ENCODE peak calls at places on chromosomes 11 and 22, in four cellular contexts. One of them, this sample, is unnamed.

GRCh38 chr11:110525883-110526282 is 96.1 kb downstream of the FDX1 start:
- DNase-seq in hepatocyte: peak
- DNase-seq in PC-3: peak
- DNase-seq in K562: no peak
- DNase-seq in this sample: no peak

GRCh38 chr11:66371627-66372415 is at the start of gene SLC29A2:
- DNase-seq in K562: peak
- DNase-seq in hepatocyte: peak
- DNase-seq in PC-3: peak
- DNase-seq in this sample: peak

GRCh38 chr11:133711545-133711944 is 133.8 kb downstream of the SPATA19 start:
- DNase-seq in K562: no peak
- DNase-seq in hepatocyte: no peak
- DNase-seq in PC-3: no peak
- DNase-seq in this sample: no peak

GRCh38 chr11:18792066-18792591 is 531 bp upstream of the PTPN5 start:
- DNase-seq in K562: no peak
- DNase-seq in hepatocyte: no peak
- DNase-seq in PC-3: no peak
- DNase-seq in this sample: no peak

GRCh38 chr11:127238321-127238720 is 237.8 kb upstream of the KIRREL3 start:
- DNase-seq in PC-3: no peak
- DNase-seq in K562: no peak
- DNase-seq in hepatocyte: no peak
- DNase-seq in this sample: no peak

GRCh38 chr11:35276396-35276795 is 137.4 kb downstream of the CD44 start:
- DNase-seq in hepatocyte: no peak
- DNase-seq in PC-3: peak
- DNase-seq in K562: no peak
- DNase-seq in this sample: no peak

GRCh38 chr22:49983148-49984042 is 22.8 kb downstream of the PIM3 start:
- DNase-seq in hepatocyte: peak
- DNase-seq in PC-3: no peak
- DNase-seq in K562: no peak
- DNase-seq in this sample: no peak

GRCh38 chr11:16912607-16913006 is 101.6 kb downstream of the PLEKHA7 start:
- DNase-seq in K562: no peak
- DNase-seq in PC-3: peak
- DNase-seq in hepatocyte: no peak
- DNase-seq in this sample: no peak

GRCh38 chr11:118311518-118311917 is 7.0 kb downstream of the CD3E start:
- DNase-seq in K562: peak
- DNase-seq in hepatocyte: no peak
- DNase-seq in PC-3: no peak
- DNase-seq in this sample: no peak

GRCh38 chr11:65857500-65858353 is at the start of gene CFL1:
- DNase-seq in K562: peak
- DNase-seq in PC-3: peak
- DNase-seq in hepatocyte: peak
- DNase-seq in this sample: peak

GRCh38 chr11:63764712-63765631 is 3.6 kb downstream of the ZFTA start:
- DNase-seq in PC-3: no peak
- DNase-seq in K562: no peak
- DNase-seq in hepatocyte: peak
- DNase-seq in this sample: no peak

GRCh38 chr11:86257446-86257845 is 12.9 kb downstream of the EED start:
- DNase-seq in hepatocyte: no peak
- DNase-seq in K562: no peak
- DNase-seq in PC-3: no peak
- DNase-seq in this sample: no peak

GRCh38 chr11:18615628-18616392 is 16.2 kb downstream of the MISFA start:
- DNase-seq in hepatocyte: no peak
- DNase-seq in PC-3: no peak
- DNase-seq in K562: peak
- DNase-seq in this sample: no peak

GRCh38 chr11:5591613-5592012 is 4.8 kb upstream of the TRIM6 start:
- DNase-seq in PC-3: no peak
- DNase-seq in K562: peak
- DNase-seq in hepatocyte: no peak
- DNase-seq in this sample: no peak

GRCh38 chr11:128881221-128881620 is 9.9 kb upstream of the KCNJ5 start:
- DNase-seq in PC-3: no peak
- DNase-seq in hepatocyte: no peak
- DNase-seq in K562: no peak
- DNase-seq in this sample: no peak

GRCh38 chr11:11263238-11264030 is 89.6 kb downstream of the CSNK2A3 start:
- DNase-seq in PC-3: peak
- DNase-seq in hepatocyte: no peak
- DNase-seq in K562: no peak
- DNase-seq in this sample: no peak

GRCh38 chr22:47618180-47618579 is 855.7 kb downstream of the TBC1D22A start:
- DNase-seq in K562: no peak
- DNase-seq in PC-3: no peak
- DNase-seq in hepatocyte: no peak
- DNase-seq in this sample: no peak

GRCh38 chr11:80822248-80822647 is 1381.4 kb upstream of the TENM4 start:
- DNase-seq in K562: no peak
- DNase-seq in hepatocyte: no peak
- DNase-seq in PC-3: no peak
- DNase-seq in this sample: no peak

GRCh38 chr11:19777342-19778102 is 64.9 kb downstream of the NAV2 start:
- DNase-seq in K562: peak
- DNase-seq in PC-3: peak
- DNase-seq in hepatocyte: peak
- DNase-seq in this sample: no peak

GRCh38 chr11:127037001-127037400 is 36.4 kb upstream of the KIRREL3 start:
- DNase-seq in hepatocyte: no peak
- DNase-seq in PC-3: no peak
- DNase-seq in K562: no peak
- DNase-seq in this sample: no peak

GRCh38 chr22:43169310-43170130 is 17.4 kb downstream of the TTLL12 start:
- DNase-seq in hepatocyte: no peak
- DNase-seq in PC-3: no peak
- DNase-seq in K562: no peak
- DNase-seq in this sample: no peak

GRCh38 chr11:44313701-44314489 is 4.0 kb upstream of the ALX4 start:
- DNase-seq in K562: no peak
- DNase-seq in hepatocyte: no peak
- DNase-seq in PC-3: no peak
- DNase-seq in this sample: no peak

GRCh38 chr22:27842236-27842993 is 40.9 kb upstream of the MN1 start:
- DNase-seq in PC-3: no peak
- DNase-seq in hepatocyte: no peak
- DNase-seq in K562: no peak
- DNase-seq in this sample: no peak

GRCh38 chr22:25054943-25055511 is 102.5 kb downstream of the KIAA1671 start:
- DNase-seq in K562: no peak
- DNase-seq in PC-3: no peak
- DNase-seq in hepatocyte: no peak
- DNase-seq in this sample: no peak

DNA sequence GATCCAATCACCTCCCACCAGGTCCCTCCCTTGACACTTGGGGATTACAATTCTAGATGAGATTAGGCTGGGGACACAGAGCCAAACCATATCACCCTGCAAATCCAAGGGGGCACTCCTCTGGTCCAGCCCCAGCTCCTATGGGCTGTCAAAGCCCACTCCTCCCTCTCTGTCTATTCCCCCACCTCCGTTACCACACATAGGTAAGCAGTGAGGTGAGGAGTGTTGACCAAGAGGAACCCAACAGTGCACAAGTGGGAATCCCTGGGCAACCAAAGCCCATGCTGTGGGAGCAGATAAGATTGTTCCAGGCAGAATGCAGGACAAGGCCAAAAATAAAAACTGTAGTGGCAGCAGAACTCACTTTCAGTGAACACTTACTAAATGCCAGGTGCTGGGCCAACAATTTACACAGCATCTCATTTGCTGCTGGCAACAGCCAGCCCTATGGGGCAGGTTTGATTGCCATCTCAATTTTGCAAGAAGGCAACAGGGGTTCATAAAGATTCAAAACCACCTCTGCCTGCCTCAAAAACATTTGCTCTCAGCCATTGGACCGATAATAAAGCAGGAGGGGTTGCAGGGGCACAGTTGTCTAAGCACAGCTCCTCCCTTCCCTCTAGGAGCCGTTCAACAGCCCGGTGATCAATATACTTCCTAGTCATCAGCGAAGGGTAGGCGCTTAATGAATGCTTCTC is 8.9 kb downstream of the SDF2L1 start:
- DNase-seq in PC-3: no peak
- DNase-seq in K562: peak
- DNase-seq in hepatocyte: peak
- DNase-seq in this sample: peak
- H3K27ac ChIP-seq in PC-3: no peak
- H3K27ac ChIP-seq in K562: peak
- H3K27ac ChIP-seq in hepatocyte: peak
- H3K27ac ChIP-seq in this sample: peak

GRCh38 chr22:40806711-40807110 is 12.4 kb downstream of the SLC25A17 start:
- DNase-seq in PC-3: no peak
- DNase-seq in hepatocyte: no peak
- DNase-seq in K562: no peak
- DNase-seq in this sample: no peak
- H3K4me2 ChIP-seq in PC-3: no peak
- H3K4me2 ChIP-seq in hepatocyte: no peak
- H3K4me2 ChIP-seq in K562: no peak
- H3K4me2 ChIP-seq in this sample: no peak

GRCh38 chr11:72225411-72225951 is 914 bp downstream of the INPPL1 start:
- DNase-seq in hepatocyte: peak
- DNase-seq in PC-3: peak
- DNase-seq in K562: peak
- DNase-seq in this sample: peak
- H3K27ac ChIP-seq in hepatocyte: peak
- H3K27ac ChIP-seq in PC-3: no peak
- H3K27ac ChIP-seq in K562: peak
- H3K27ac ChIP-seq in this sample: peak

GRCh38 chr22:19827341-19828034 is 27.2 kb downstream of the GNB1L start:
- DNase-seq in K562: peak
- DNase-seq in hepatocyte: no peak
- DNase-seq in PC-3: no peak
- DNase-seq in this sample: no peak

GRCh38 chr22:19831016-19831415 is 23.7 kb downstream of the GNB1L start:
- DNase-seq in K562: no peak
- DNase-seq in hepatocyte: no peak
- DNase-seq in PC-3: no peak
- DNase-seq in this sample: no peak

GRCh38 chr22:19828035-19828401 is 26.7 kb downstream of the GNB1L start:
- DNase-seq in hepatocyte: no peak
- DNase-seq in K562: no peak
- DNase-seq in PC-3: no peak
- DNase-seq in this sample: no peak

GRCh38 chr22:19834599-19834998 is 20.1 kb downstream of the GNB1L start:
- DNase-seq in K562: no peak
- DNase-seq in hepatocyte: no peak
- DNase-seq in PC-3: no peak
- DNase-seq in this sample: no peak

GRCh38 chr22:19832476-19833108 is 22.1 kb downstream of the GNB1L start:
- DNase-seq in PC-3: no peak
- DNase-seq in hepatocyte: no peak
- DNase-seq in K562: no peak
- DNase-seq in this sample: peak
- H3K4me2 ChIP-seq in PC-3: no peak
- H3K4me2 ChIP-seq in hepatocyte: no peak
- H3K4me2 ChIP-seq in K562: no peak
- H3K4me2 ChIP-seq in this sample: no peak

DNA sequence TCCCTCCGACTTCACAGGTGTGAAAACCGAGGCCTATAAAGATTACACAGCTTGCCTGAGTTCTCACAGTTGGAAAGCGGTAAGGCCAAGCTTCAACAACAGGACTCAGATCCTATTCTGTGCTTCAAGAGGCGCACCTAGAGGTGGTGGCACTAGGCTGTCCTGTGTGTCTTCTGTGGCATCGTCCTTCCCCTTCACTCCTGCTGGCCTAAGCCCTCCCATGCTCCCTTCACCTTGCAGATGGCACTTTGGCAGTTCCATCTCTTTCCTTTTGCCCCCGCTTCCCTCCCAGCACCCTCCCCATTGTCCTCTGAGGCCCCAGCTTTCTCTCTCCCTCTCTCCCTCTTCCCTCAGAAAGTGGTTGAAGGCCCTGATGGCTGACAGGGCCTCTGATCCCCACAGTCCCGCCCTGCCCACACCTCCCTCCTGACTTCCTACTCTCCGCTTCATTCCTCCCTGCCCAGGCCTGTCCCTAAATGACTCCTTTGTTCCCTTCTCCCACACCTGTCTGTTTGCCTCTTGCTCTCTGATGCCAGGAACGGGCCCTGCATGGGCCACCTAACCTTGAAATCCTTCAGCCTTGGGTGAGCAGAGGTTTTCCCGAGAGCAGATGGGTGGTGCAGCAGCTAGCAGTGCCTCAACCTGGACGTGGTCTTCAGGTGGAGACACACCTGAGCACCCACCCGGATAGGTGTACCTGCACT is 5.8 kb downstream of the TRIM29 start:
- DNase-seq in hepatocyte: no peak
- DNase-seq in PC-3: no peak
- DNase-seq in K562: no peak
- DNase-seq in this sample: no peak
- H3K27ac ChIP-seq in hepatocyte: no peak
- H3K27ac ChIP-seq in PC-3: no peak
- H3K27ac ChIP-seq in K562: no peak
- H3K27ac ChIP-seq in this sample: no peak

GRCh38 chr22:23359583-23360123 is 179.3 kb downstream of the BCR start:
- DNase-seq in hepatocyte: no peak
- DNase-seq in PC-3: no peak
- DNase-seq in K562: no peak
- DNase-seq in this sample: no peak

GRCh38 chr22:23353004-23353403 is 172.7 kb downstream of the BCR start:
- DNase-seq in PC-3: no peak
- DNase-seq in K562: no peak
- DNase-seq in hepatocyte: no peak
- DNase-seq in this sample: no peak

GRCh38 chr22:23353696-23354095 is 173.4 kb downstream of the BCR start:
- DNase-seq in K562: no peak
- DNase-seq in PC-3: no peak
- DNase-seq in hepatocyte: no peak
- DNase-seq in this sample: no peak

GRCh38 chr22:23356094-23356493 is 175.8 kb downstream of the BCR start:
- DNase-seq in PC-3: no peak
- DNase-seq in hepatocyte: no peak
- DNase-seq in K562: no peak
- DNase-seq in this sample: no peak

DNA sequence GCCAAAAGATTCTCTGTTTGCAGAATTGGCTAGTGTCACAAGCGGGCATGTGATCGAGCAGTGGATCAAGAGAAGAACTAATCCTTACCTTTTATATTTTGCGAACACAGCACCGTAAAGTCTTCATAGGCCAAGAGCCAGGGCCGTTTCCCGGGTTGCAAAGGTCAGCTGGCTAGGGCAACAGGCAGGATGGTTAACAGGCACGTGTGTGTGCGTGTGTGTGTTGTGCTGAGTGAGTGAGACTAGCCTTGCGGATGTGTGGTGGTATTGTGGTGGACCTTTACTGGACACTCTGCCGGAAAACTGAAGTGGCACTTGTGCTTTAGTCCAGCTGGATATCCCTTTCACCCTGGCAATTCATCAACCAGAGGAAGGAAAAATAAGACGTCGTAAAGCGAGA is 176.7 kb downstream of the BCR start:
- DNase-seq in K562: no peak
- DNase-seq in PC-3: no peak
- DNase-seq in hepatocyte: no peak
- DNase-seq in this sample: no peak
- H3K4me2 ChIP-seq in K562: no peak
- H3K4me2 ChIP-seq in PC-3: no peak
- H3K4me2 ChIP-seq in hepatocyte: no peak
- H3K4me2 ChIP-seq in this sample: no peak

GRCh38 chr11:46676436-46677158 is 23.8 kb downstream of the ARHGAP1 start:
- DNase-seq in K562: no peak
- DNase-seq in PC-3: no peak
- DNase-seq in hepatocyte: no peak
- DNase-seq in this sample: no peak
- H3K27ac ChIP-seq in K562: no peak
- H3K27ac ChIP-seq in PC-3: no peak
- H3K27ac ChIP-seq in hepatocyte: peak
- H3K27ac ChIP-seq in this sample: no peak